ENCODE peak calls at places on chromosomes 4 and X, in seven cellular contexts. One of them, this sample, is unnamed.

GRCh38 chr4:110799171-110799570 is 176.3 kb upstream of the PITX2 start:
- DNase-seq in suprapubic skin: no peak
- DNase-seq in stimulated activated CD4-positive, alpha-beta T cell treated with anti-CD3 and anti-CD28 coated beads, Interleukin-4, amount 100 ng/mL, for 24 hours: no peak
- DNase-seq in RPMI7951: no peak
- DNase-seq in AML-193: no peak
- DNase-seq in midbrain: no peak
- DNase-seq in HTR-8/SVneo: no peak
- DNase-seq in this sample: no peak

GRCh38 chr4:133921280-133922195 is 280.1 kb downstream of the PABPC4L start:
- DNase-seq in midbrain: no peak
- DNase-seq in suprapubic skin: no peak
- DNase-seq in HTR-8/SVneo: peak; percentile 1
- DNase-seq in stimulated activated CD4-positive, alpha-beta T cell treated with anti-CD3 and anti-CD28 coated beads, Interleukin-4, amount 100 ng/mL, for 24 hours: no peak
- DNase-seq in AML-193: no peak
- DNase-seq in RPMI7951: no peak
- DNase-seq in this sample: no peak

GRCh38 chr4:8402181-8402597 is 38.3 kb downstream of the ACOX3 start:
- DNase-seq in stimulated activated CD4-positive, alpha-beta T cell treated with anti-CD3 and anti-CD28 coated beads, Interleukin-4, amount 100 ng/mL, for 24 hours: no peak
- DNase-seq in suprapubic skin: no peak
- DNase-seq in AML-193: no peak
- DNase-seq in RPMI7951: no peak
- DNase-seq in midbrain: no peak
- DNase-seq in HTR-8/SVneo: no peak
- DNase-seq in this sample: no peak

GRCh38 chr4:88613417-88613875 is 21.2 kb downstream of the HERC3 start:
- DNase-seq in RPMI7951: no peak
- DNase-seq in stimulated activated CD4-positive, alpha-beta T cell treated with anti-CD3 and anti-CD28 coated beads, Interleukin-4, amount 100 ng/mL, for 24 hours: peak; percentile 23
- DNase-seq in suprapubic skin: no peak
- DNase-seq in HTR-8/SVneo: no peak
- DNase-seq in midbrain: no peak
- DNase-seq in AML-193: peak; percentile 62
- DNase-seq in this sample: no peak

GRCh38 chr4:337932-338758 is 531 bp downstream of the ZNF141 start:
- DNase-seq in HTR-8/SVneo: peak; percentile 13
- DNase-seq in stimulated activated CD4-positive, alpha-beta T cell treated with anti-CD3 and anti-CD28 coated beads, Interleukin-4, amount 100 ng/mL, for 24 hours: peak; percentile 65
- DNase-seq in midbrain: no peak
- DNase-seq in RPMI7951: peak; percentile 47
- DNase-seq in suprapubic skin: no peak
- DNase-seq in AML-193: no peak
- DNase-seq in this sample: no peak

GRCh38 chr4:11505225-11505971 is 76.7 kb upstream of the HS3ST1 start:
- DNase-seq in suprapubic skin: no peak
- DNase-seq in RPMI7951: peak; percentile 23
- DNase-seq in AML-193: no peak
- DNase-seq in HTR-8/SVneo: no peak
- DNase-seq in midbrain: no peak
- DNase-seq in stimulated activated CD4-positive, alpha-beta T cell treated with anti-CD3 and anti-CD28 coated beads, Interleukin-4, amount 100 ng/mL, for 24 hours: peak; percentile 15
- DNase-seq in this sample: no peak

GRCh38 chrX:94288325-94288724 is 614.3 kb downstream of the FAM133A start:
- DNase-seq in midbrain: no peak
- DNase-seq in suprapubic skin: no peak
- DNase-seq in HTR-8/SVneo: no peak
- DNase-seq in stimulated activated CD4-positive, alpha-beta T cell treated with anti-CD3 and anti-CD28 coated beads, Interleukin-4, amount 100 ng/mL, for 24 hours: no peak
- DNase-seq in AML-193: no peak
- DNase-seq in RPMI7951: no peak
- DNase-seq in this sample: no peak

GRCh38 chrX:123835661-123836371 is 24.0 kb upstream of the XIAP start:
- DNase-seq in stimulated activated CD4-positive, alpha-beta T cell treated with anti-CD3 and anti-CD28 coated beads, Interleukin-4, amount 100 ng/mL, for 24 hours: peak; percentile 41
- DNase-seq in HTR-8/SVneo: peak; percentile 11
- DNase-seq in AML-193: no peak
- DNase-seq in suprapubic skin: no peak
- DNase-seq in midbrain: no peak
- DNase-seq in RPMI7951: peak; percentile 75
- DNase-seq in this sample: no peak

GRCh38 chr4:150769845-150770244 is 187.9 kb downstream of the MAB21L2 start:
- DNase-seq in HTR-8/SVneo: no peak
- DNase-seq in stimulated activated CD4-positive, alpha-beta T cell treated with anti-CD3 and anti-CD28 coated beads, Interleukin-4, amount 100 ng/mL, for 24 hours: no peak
- DNase-seq in suprapubic skin: no peak
- DNase-seq in midbrain: no peak
- DNase-seq in RPMI7951: peak; percentile 13
- DNase-seq in AML-193: no peak
- DNase-seq in this sample: no peak

GRCh38 chr4:115851918-115852766 is 738.7 kb upstream of the NDST4 start:
- DNase-seq in AML-193: peak; percentile 61
- DNase-seq in suprapubic skin: peak; percentile 52
- DNase-seq in stimulated activated CD4-positive, alpha-beta T cell treated with anti-CD3 and anti-CD28 coated beads, Interleukin-4, amount 100 ng/mL, for 24 hours: no peak
- DNase-seq in HTR-8/SVneo: peak; percentile 1
- DNase-seq in RPMI7951: peak; percentile 1
- DNase-seq in midbrain: peak; percentile 11
- DNase-seq in this sample: no peak

GRCh38 chrX:97328853-97329252 is 445.1 kb downstream of the RPA4 start:
- DNase-seq in HTR-8/SVneo: no peak
- DNase-seq in AML-193: no peak
- DNase-seq in midbrain: no peak
- DNase-seq in RPMI7951: no peak
- DNase-seq in stimulated activated CD4-positive, alpha-beta T cell treated with anti-CD3 and anti-CD28 coated beads, Interleukin-4, amount 100 ng/mL, for 24 hours: no peak
- DNase-seq in suprapubic skin: no peak
- DNase-seq in this sample: no peak

GRCh38 chr4:183329954-183330742 is 7.9 kb upstream of the CLDN24 start:
- DNase-seq in HTR-8/SVneo: no peak
- DNase-seq in suprapubic skin: no peak
- DNase-seq in stimulated activated CD4-positive, alpha-beta T cell treated with anti-CD3 and anti-CD28 coated beads, Interleukin-4, amount 100 ng/mL, for 24 hours: no peak
- DNase-seq in RPMI7951: no peak
- DNase-seq in AML-193: no peak
- DNase-seq in midbrain: no peak
- DNase-seq in this sample: no peak

GRCh38 chr4:138938371-138938699 is 77.2 kb upstream of the NOCT start:
- DNase-seq in HTR-8/SVneo: peak; percentile 54
- DNase-seq in stimulated activated CD4-positive, alpha-beta T cell treated with anti-CD3 and anti-CD28 coated beads, Interleukin-4, amount 100 ng/mL, for 24 hours: no peak
- DNase-seq in midbrain: peak; percentile 75
- DNase-seq in RPMI7951: peak; percentile 41
- DNase-seq in AML-193: peak; percentile 67
- DNase-seq in suprapubic skin: no peak
- DNase-seq in this sample: no peak

GRCh38 chrX:30533261-30533660 is 44.3 kb downstream of the TASL start:
- DNase-seq in stimulated activated CD4-positive, alpha-beta T cell treated with anti-CD3 and anti-CD28 coated beads, Interleukin-4, amount 100 ng/mL, for 24 hours: no peak
- DNase-seq in suprapubic skin: no peak
- DNase-seq in HTR-8/SVneo: no peak
- DNase-seq in AML-193: peak; percentile 2
- DNase-seq in midbrain: no peak
- DNase-seq in RPMI7951: no peak
- DNase-seq in this sample: no peak

GRCh38 chr4:21769404-21770147 is 179.0 kb downstream of the KCNIP4 start:
- DNase-seq in AML-193: no peak
- DNase-seq in midbrain: no peak
- DNase-seq in suprapubic skin: no peak
- DNase-seq in HTR-8/SVneo: peak; percentile 40
- DNase-seq in RPMI7951: peak; percentile 42
- DNase-seq in stimulated activated CD4-positive, alpha-beta T cell treated with anti-CD3 and anti-CD28 coated beads, Interleukin-4, amount 100 ng/mL, for 24 hours: no peak
- DNase-seq in this sample: no peak

GRCh38 chr4:113707013-113707412 is 54.5 kb downstream of the CAMK2D start:
- DNase-seq in RPMI7951: no peak
- DNase-seq in stimulated activated CD4-positive, alpha-beta T cell treated with anti-CD3 and anti-CD28 coated beads, Interleukin-4, amount 100 ng/mL, for 24 hours: no peak
- DNase-seq in suprapubic skin: no peak
- DNase-seq in HTR-8/SVneo: no peak
- DNase-seq in AML-193: no peak
- DNase-seq in midbrain: no peak
- DNase-seq in this sample: no peak

GRCh38 chr4:13860126-13860525 is 232.6 kb upstream of the BOD1L1 start:
- DNase-seq in HTR-8/SVneo: no peak
- DNase-seq in midbrain: peak; percentile 51
- DNase-seq in stimulated activated CD4-positive, alpha-beta T cell treated with anti-CD3 and anti-CD28 coated beads, Interleukin-4, amount 100 ng/mL, for 24 hours: no peak
- DNase-seq in AML-193: no peak
- DNase-seq in RPMI7951: peak; percentile 32
- DNase-seq in suprapubic skin: no peak
- DNase-seq in this sample: no peak

GRCh38 chr4:25783943-25784342 is 78.8 kb downstream of the SEL1L3 start:
- DNase-seq in HTR-8/SVneo: no peak
- DNase-seq in midbrain: no peak
- DNase-seq in RPMI7951: no peak
- DNase-seq in stimulated activated CD4-positive, alpha-beta T cell treated with anti-CD3 and anti-CD28 coated beads, Interleukin-4, amount 100 ng/mL, for 24 hours: no peak
- DNase-seq in suprapubic skin: no peak
- DNase-seq in AML-193: no peak
- DNase-seq in this sample: no peak

GRCh38 chr4:57280481-57280880 is 170.3 kb upstream of the IGFBP7 start:
- DNase-seq in suprapubic skin: no peak
- DNase-seq in stimulated activated CD4-positive, alpha-beta T cell treated with anti-CD3 and anti-CD28 coated beads, Interleukin-4, amount 100 ng/mL, for 24 hours: no peak
- DNase-seq in RPMI7951: no peak
- DNase-seq in HTR-8/SVneo: no peak
- DNase-seq in AML-193: no peak
- DNase-seq in midbrain: no peak
- DNase-seq in this sample: no peak

GRCh38 chr4:54937501-54937900 is 187.9 kb downstream of the KDR start:
- DNase-seq in RPMI7951: no peak
- DNase-seq in AML-193: no peak
- DNase-seq in HTR-8/SVneo: no peak
- DNase-seq in suprapubic skin: no peak
- DNase-seq in midbrain: no peak
- DNase-seq in stimulated activated CD4-positive, alpha-beta T cell treated with anti-CD3 and anti-CD28 coated beads, Interleukin-4, amount 100 ng/mL, for 24 hours: no peak
- DNase-seq in this sample: no peak

GRCh38 chr4:86481429-86481828 is 112.7 kb upstream of the PTPN13 start:
- DNase-seq in RPMI7951: no peak
- DNase-seq in midbrain: no peak
- DNase-seq in AML-193: no peak
- DNase-seq in suprapubic skin: no peak
- DNase-seq in HTR-8/SVneo: no peak
- DNase-seq in stimulated activated CD4-positive, alpha-beta T cell treated with anti-CD3 and anti-CD28 coated beads, Interleukin-4, amount 100 ng/mL, for 24 hours: no peak
- DNase-seq in this sample: no peak

GRCh38 chr4:185312699-185313098 is 83.0 kb downstream of the LRP2BP start:
- DNase-seq in RPMI7951: no peak
- DNase-seq in suprapubic skin: no peak
- DNase-seq in stimulated activated CD4-positive, alpha-beta T cell treated with anti-CD3 and anti-CD28 coated beads, Interleukin-4, amount 100 ng/mL, for 24 hours: no peak
- DNase-seq in AML-193: no peak
- DNase-seq in HTR-8/SVneo: no peak
- DNase-seq in midbrain: no peak
- DNase-seq in this sample: no peak

GRCh38 chrX:20320461-20321159 is 53.9 kb upstream of the RPS6KA3 start:
- DNase-seq in stimulated activated CD4-positive, alpha-beta T cell treated with anti-CD3 and anti-CD28 coated beads, Interleukin-4, amount 100 ng/mL, for 24 hours: peak; percentile 4
- DNase-seq in midbrain: no peak
- DNase-seq in suprapubic skin: no peak
- DNase-seq in RPMI7951: no peak
- DNase-seq in HTR-8/SVneo: no peak
- DNase-seq in AML-193: no peak
- DNase-seq in this sample: no peak

GRCh38 chrX:39638526-39638925 is 459.2 kb downstream of the BCOR start:
- DNase-seq in AML-193: no peak
- DNase-seq in midbrain: no peak
- DNase-seq in HTR-8/SVneo: no peak
- DNase-seq in suprapubic skin: no peak
- DNase-seq in RPMI7951: no peak
- DNase-seq in stimulated activated CD4-positive, alpha-beta T cell treated with anti-CD3 and anti-CD28 coated beads, Interleukin-4, amount 100 ng/mL, for 24 hours: no peak
- DNase-seq in this sample: no peak

GRCh38 chr4:181308476-181309170 is 934.6 kb upstream of the TENM3 start:
- DNase-seq in suprapubic skin: no peak
- DNase-seq in RPMI7951: no peak
- DNase-seq in AML-193: no peak
- DNase-seq in midbrain: no peak
- DNase-seq in stimulated activated CD4-positive, alpha-beta T cell treated with anti-CD3 and anti-CD28 coated beads, Interleukin-4, amount 100 ng/mL, for 24 hours: no peak
- DNase-seq in HTR-8/SVneo: no peak
- DNase-seq in this sample: peak; percentile 9

GRCh38 chr4:112060212-112060611 is 85.0 kb upstream of the FAM241A start:
- DNase-seq in HTR-8/SVneo: peak; percentile 19
- DNase-seq in AML-193: peak; percentile 37
- DNase-seq in suprapubic skin: no peak
- DNase-seq in midbrain: peak; percentile 4
- DNase-seq in stimulated activated CD4-positive, alpha-beta T cell treated with anti-CD3 and anti-CD28 coated beads, Interleukin-4, amount 100 ng/mL, for 24 hours: no peak
- DNase-seq in RPMI7951: peak; percentile 24
- DNase-seq in this sample: no peak

GRCh38 chr4:73922766-73923630 is 53.8 kb downstream of the CXCL1 start:
- DNase-seq in RPMI7951: peak; percentile 45
- DNase-seq in AML-193: peak; percentile 46
- DNase-seq in stimulated activated CD4-positive, alpha-beta T cell treated with anti-CD3 and anti-CD28 coated beads, Interleukin-4, amount 100 ng/mL, for 24 hours: no peak
- DNase-seq in midbrain: no peak
- DNase-seq in suprapubic skin: no peak
- DNase-seq in HTR-8/SVneo: no peak
- DNase-seq in this sample: no peak

GRCh38 chr4:39539026-39539690 is 11.9 kb upstream of the UGDH start:
- DNase-seq in HTR-8/SVneo: no peak
- DNase-seq in stimulated activated CD4-positive, alpha-beta T cell treated with anti-CD3 and anti-CD28 coated beads, Interleukin-4, amount 100 ng/mL, for 24 hours: no peak
- DNase-seq in AML-193: no peak
- DNase-seq in RPMI7951: no peak
- DNase-seq in midbrain: no peak
- DNase-seq in suprapubic skin: no peak
- DNase-seq in this sample: no peak

GRCh38 chr4:55066018-55066417 is 59.4 kb downstream of the KDR start:
- DNase-seq in RPMI7951: no peak
- DNase-seq in suprapubic skin: no peak
- DNase-seq in stimulated activated CD4-positive, alpha-beta T cell treated with anti-CD3 and anti-CD28 coated beads, Interleukin-4, amount 100 ng/mL, for 24 hours: no peak
- DNase-seq in midbrain: no peak
- DNase-seq in AML-193: no peak
- DNase-seq in HTR-8/SVneo: no peak
- DNase-seq in this sample: no peak

GRCh38 chr4:10100734-10101216 is 15.8 kb downstream of the WDR1 start:
- DNase-seq in RPMI7951: no peak
- DNase-seq in midbrain: no peak
- DNase-seq in stimulated activated CD4-positive, alpha-beta T cell treated with anti-CD3 and anti-CD28 coated beads, Interleukin-4, amount 100 ng/mL, for 24 hours: no peak
- DNase-seq in AML-193: no peak
- DNase-seq in HTR-8/SVneo: no peak
- DNase-seq in suprapubic skin: no peak
- DNase-seq in this sample: no peak

GRCh38 chr4:52904421-52904820 is 42.3 kb downstream of the RASL11B start:
- DNase-seq in RPMI7951: no peak
- DNase-seq in stimulated activated CD4-positive, alpha-beta T cell treated with anti-CD3 and anti-CD28 coated beads, Interleukin-4, amount 100 ng/mL, for 24 hours: no peak
- DNase-seq in AML-193: no peak
- DNase-seq in HTR-8/SVneo: no peak
- DNase-seq in midbrain: no peak
- DNase-seq in suprapubic skin: no peak
- DNase-seq in this sample: no peak